ENCODE peak calls at places on chromosomes 13 and 19, in seven cellular contexts. One of them, this sample, is unnamed. For H3K27me3, the result is how much of the 10 kb centered on the place peaks cover.

GRCh38 chr13:105278797-105279425 is 1256.6 kb downstream of the EFNB2 start:
- DNase-seq in IMR-90: no peak
- DNase-seq in mesendoderm: peak
- DNase-seq in H1: peak
- DNase-seq in trophoblast cell: no peak
- DNase-seq in H9: peak
- DNase-seq in mesenchymal stem cell: peak
- DNase-seq in this sample: peak

GRCh38 chr19:4208385-4209094 is 20.8 kb upstream of the EBI3 start:
- DNase-seq in mesendoderm: peak
- DNase-seq in H9: peak
- DNase-seq in IMR-90: peak
- DNase-seq in mesenchymal stem cell: peak
- DNase-seq in H1: no peak
- DNase-seq in trophoblast cell: peak
- DNase-seq in this sample: no peak

GRCh38 chr19:18023596-18024212 is 15.7 kb downstream of the ARRDC2 start:
- DNase-seq in mesendoderm: no peak
- DNase-seq in H1: no peak
- DNase-seq in mesenchymal stem cell: peak
- DNase-seq in IMR-90: no peak
- DNase-seq in H9: no peak
- DNase-seq in trophoblast cell: no peak
- DNase-seq in this sample: no peak

GRCh38 chr13:45310341-45311138 is 30.4 kb downstream of the TPT1 start:
- DNase-seq in mesenchymal stem cell: no peak
- DNase-seq in trophoblast cell: peak
- DNase-seq in IMR-90: no peak
- DNase-seq in H1: no peak
- DNase-seq in H9: no peak
- DNase-seq in mesendoderm: no peak
- DNase-seq in this sample: no peak

GRCh38 chr13:75021151-75021550 is 460.8 kb downstream of the TBC1D4 start:
- DNase-seq in mesendoderm: no peak
- DNase-seq in H1: no peak
- DNase-seq in mesenchymal stem cell: no peak
- DNase-seq in trophoblast cell: no peak
- DNase-seq in H9: no peak
- DNase-seq in IMR-90: no peak
- DNase-seq in this sample: no peak

GRCh38 chr19:900302-901111 is 7.2 kb downstream of the RNU6-9 start:
- DNase-seq in mesenchymal stem cell: no peak
- DNase-seq in trophoblast cell: peak
- DNase-seq in mesendoderm: peak
- DNase-seq in H9: peak
- DNase-seq in H1: no peak
- DNase-seq in IMR-90: no peak
- DNase-seq in this sample: no peak

GRCh38 chr19:35249848-35250711 is 1.3 kb downstream of the LSR start:
- DNase-seq in H9: peak
- DNase-seq in mesenchymal stem cell: no peak
- DNase-seq in H1: no peak
- DNase-seq in mesendoderm: no peak
- DNase-seq in IMR-90: no peak
- DNase-seq in trophoblast cell: no peak
- DNase-seq in this sample: no peak

GRCh38 chr13:106063591-106064308 is 471.7 kb downstream of the EFNB2 start:
- DNase-seq in H9: no peak
- DNase-seq in mesendoderm: no peak
- DNase-seq in trophoblast cell: no peak
- DNase-seq in H1: no peak
- DNase-seq in mesenchymal stem cell: peak
- DNase-seq in IMR-90: peak
- DNase-seq in this sample: no peak

GRCh38 chr19:11356676-11357550 is 1.7 kb downstream of the PLPPR2 start:
- DNase-seq in H9: no peak
- DNase-seq in mesenchymal stem cell: no peak
- DNase-seq in IMR-90: no peak
- DNase-seq in H1: no peak
- DNase-seq in trophoblast cell: no peak
- DNase-seq in mesendoderm: no peak
- DNase-seq in this sample: no peak

GRCh38 chr13:30072818-30073186 is 222.4 kb upstream of the UBL3 start:
- DNase-seq in H9: no peak
- DNase-seq in H1: no peak
- DNase-seq in mesendoderm: no peak
- DNase-seq in IMR-90: no peak
- DNase-seq in mesenchymal stem cell: no peak
- DNase-seq in trophoblast cell: no peak
- DNase-seq in this sample: no peak

GRCh38 chr19:35404879-35405622 is 34.2 kb downstream of the GPR42 start:
- DNase-seq in trophoblast cell: peak
- DNase-seq in mesendoderm: peak
- DNase-seq in H1: no peak
- DNase-seq in IMR-90: peak
- DNase-seq in H9: no peak
- DNase-seq in mesenchymal stem cell: peak
- DNase-seq in this sample: peak

GRCh38 chr13:101289764-101290163 is 126.5 kb downstream of the NALCN start:
- DNase-seq in H1: peak
- DNase-seq in mesendoderm: peak
- DNase-seq in IMR-90: peak
- DNase-seq in mesenchymal stem cell: peak
- DNase-seq in trophoblast cell: peak
- DNase-seq in H9: peak
- DNase-seq in this sample: peak

GRCh38 chr13:74444161-74444571 is 310.0 kb upstream of the KLF12 start:
- DNase-seq in mesenchymal stem cell: no peak
- DNase-seq in IMR-90: no peak
- DNase-seq in H1: no peak
- DNase-seq in trophoblast cell: no peak
- DNase-seq in H9: no peak
- DNase-seq in mesendoderm: no peak
- DNase-seq in this sample: no peak

GRCh38 chr19:9406798-9407352 is 28.5 kb downstream of the ZNF266 start:
- DNase-seq in H9: no peak
- DNase-seq in trophoblast cell: peak
- DNase-seq in mesenchymal stem cell: no peak
- DNase-seq in mesendoderm: no peak
- DNase-seq in H1: peak
- DNase-seq in IMR-90: peak
- DNase-seq in this sample: no peak

GRCh38 chr13:27830010-27830409 is 37.7 kb downstream of the GSX1 start:
- DNase-seq in mesendoderm: peak
- DNase-seq in H9: peak
- DNase-seq in H1: no peak
- DNase-seq in trophoblast cell: peak
- DNase-seq in IMR-90: no peak
- DNase-seq in mesenchymal stem cell: peak
- DNase-seq in this sample: peak

GRCh38 chr19:35039881-35040456 is 1.6 kb upstream of the HPN start:
- DNase-seq in H9: peak
- DNase-seq in H1: no peak
- DNase-seq in trophoblast cell: no peak
- DNase-seq in IMR-90: no peak
- DNase-seq in mesenchymal stem cell: no peak
- DNase-seq in mesendoderm: no peak
- DNase-seq in this sample: no peak

DNA sequence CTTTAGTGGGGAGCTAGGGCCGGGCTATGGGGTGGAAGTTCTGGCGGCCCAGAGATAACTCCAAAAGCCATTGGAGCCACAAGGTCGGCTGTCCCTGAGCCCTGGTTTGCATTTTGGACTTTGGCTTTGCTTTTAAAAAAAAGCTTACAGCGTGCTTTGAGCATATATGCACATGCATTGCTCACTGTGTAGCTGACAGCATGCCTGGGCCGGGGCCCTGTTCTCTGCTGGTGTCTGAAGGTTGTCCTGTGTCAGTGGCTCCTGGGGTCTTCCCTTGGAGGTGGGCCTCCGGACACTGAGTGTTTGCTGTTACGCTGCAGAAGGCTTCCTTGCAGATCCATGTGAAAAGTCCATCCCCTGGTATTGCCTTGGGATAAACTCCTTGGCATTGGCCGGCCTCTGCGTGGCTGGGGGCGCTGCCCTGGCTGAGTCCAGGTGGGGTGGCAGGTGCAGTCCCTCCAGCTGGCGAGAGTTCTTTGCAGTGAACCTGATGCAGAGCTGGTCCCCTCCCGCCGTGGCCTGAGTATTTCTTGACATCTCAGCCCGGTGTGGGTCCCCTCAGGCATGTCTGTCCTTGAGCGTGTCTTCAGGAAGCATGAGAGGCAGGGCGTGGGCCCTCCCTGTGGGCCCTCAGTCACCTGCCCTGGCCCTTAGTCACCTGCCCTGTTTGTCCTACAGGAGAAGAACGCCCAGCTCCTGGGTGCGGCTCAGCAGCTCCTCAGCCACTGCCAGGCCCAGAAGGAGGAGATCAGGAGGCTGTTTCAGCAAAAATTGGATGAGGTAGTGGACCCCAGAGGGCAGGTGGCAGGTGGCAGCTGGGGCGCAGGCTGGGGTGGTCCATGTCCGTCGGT is 23.0 kb downstream of the PLEKHJ1 start:
- DNase-seq in trophoblast cell: peak
- DNase-seq in IMR-90: no peak
- DNase-seq in mesendoderm: no peak
- DNase-seq in H1: no peak
- DNase-seq in H9: no peak
- DNase-seq in mesenchymal stem cell: no peak
- DNase-seq in this sample: no peak
- H3K27me3 ChIP-seq in trophoblast cell: under half
- H3K27me3 ChIP-seq in IMR-90: under half
- H3K27me3 ChIP-seq in mesendoderm: under half
- H3K27me3 ChIP-seq in H1: under half
- H3K27me3 ChIP-seq in H9: under half
- H3K27me3 ChIP-seq in mesenchymal stem cell: under half
- H3K27me3 ChIP-seq in this sample: under half

GRCh38 chr13:84706004-84706710 is 823.9 kb upstream of the SLITRK1 start:
- DNase-seq in mesendoderm: no peak
- DNase-seq in H1: no peak
- DNase-seq in H9: no peak
- DNase-seq in trophoblast cell: no peak
- DNase-seq in IMR-90: no peak
- DNase-seq in mesenchymal stem cell: no peak
- DNase-seq in this sample: no peak
- H2BK120ac ChIP-seq in mesendoderm: no peak
- H2BK120ac ChIP-seq in H1: no peak
- H2BK120ac ChIP-seq in H9: no peak
- H2BK120ac ChIP-seq in trophoblast cell: no peak
- H2BK120ac ChIP-seq in IMR-90: no peak
- H2BK120ac ChIP-seq in mesenchymal stem cell: no peak
- H2BK120ac ChIP-seq in this sample: no peak

GRCh38 chr19:41913476-41914190 is 14.6 kb downstream of the ERFL start:
- DNase-seq in mesenchymal stem cell: no peak
- DNase-seq in mesendoderm: no peak
- DNase-seq in H1: no peak
- DNase-seq in H9: no peak
- DNase-seq in IMR-90: no peak
- DNase-seq in trophoblast cell: no peak
- DNase-seq in this sample: no peak
- H3K27me3 ChIP-seq in mesenchymal stem cell: half or more
- H3K27me3 ChIP-seq in mesendoderm: under half
- H3K27me3 ChIP-seq in H1: half or more
- H3K27me3 ChIP-seq in H9: half or more
- H3K27me3 ChIP-seq in IMR-90: half or more
- H3K27me3 ChIP-seq in trophoblast cell: half or more
- H3K27me3 ChIP-seq in this sample: half or more

GRCh38 chr13:22232186-22232585 is 561.3 kb downstream of the FGF9 start:
- DNase-seq in H9: no peak
- DNase-seq in mesendoderm: no peak
- DNase-seq in IMR-90: no peak
- DNase-seq in H1: no peak
- DNase-seq in trophoblast cell: no peak
- DNase-seq in mesenchymal stem cell: no peak
- DNase-seq in this sample: no peak

GRCh38 chr13:22240716-22241115 is 569.8 kb downstream of the FGF9 start:
- DNase-seq in trophoblast cell: no peak
- DNase-seq in H1: no peak
- DNase-seq in mesendoderm: no peak
- DNase-seq in mesenchymal stem cell: no peak
- DNase-seq in IMR-90: no peak
- DNase-seq in H9: no peak
- DNase-seq in this sample: no peak

GRCh38 chr13:22235950-22236290 is 565.0 kb downstream of the FGF9 start:
- DNase-seq in trophoblast cell: no peak
- DNase-seq in mesendoderm: peak
- DNase-seq in H9: peak
- DNase-seq in H1: peak
- DNase-seq in IMR-90: no peak
- DNase-seq in mesenchymal stem cell: no peak
- DNase-seq in this sample: no peak

GRCh38 chr13:22238269-22238668 is 567.4 kb downstream of the FGF9 start:
- DNase-seq in H1: no peak
- DNase-seq in trophoblast cell: no peak
- DNase-seq in IMR-90: no peak
- DNase-seq in H9: no peak
- DNase-seq in mesenchymal stem cell: no peak
- DNase-seq in mesendoderm: no peak
- DNase-seq in this sample: no peak

DNA sequence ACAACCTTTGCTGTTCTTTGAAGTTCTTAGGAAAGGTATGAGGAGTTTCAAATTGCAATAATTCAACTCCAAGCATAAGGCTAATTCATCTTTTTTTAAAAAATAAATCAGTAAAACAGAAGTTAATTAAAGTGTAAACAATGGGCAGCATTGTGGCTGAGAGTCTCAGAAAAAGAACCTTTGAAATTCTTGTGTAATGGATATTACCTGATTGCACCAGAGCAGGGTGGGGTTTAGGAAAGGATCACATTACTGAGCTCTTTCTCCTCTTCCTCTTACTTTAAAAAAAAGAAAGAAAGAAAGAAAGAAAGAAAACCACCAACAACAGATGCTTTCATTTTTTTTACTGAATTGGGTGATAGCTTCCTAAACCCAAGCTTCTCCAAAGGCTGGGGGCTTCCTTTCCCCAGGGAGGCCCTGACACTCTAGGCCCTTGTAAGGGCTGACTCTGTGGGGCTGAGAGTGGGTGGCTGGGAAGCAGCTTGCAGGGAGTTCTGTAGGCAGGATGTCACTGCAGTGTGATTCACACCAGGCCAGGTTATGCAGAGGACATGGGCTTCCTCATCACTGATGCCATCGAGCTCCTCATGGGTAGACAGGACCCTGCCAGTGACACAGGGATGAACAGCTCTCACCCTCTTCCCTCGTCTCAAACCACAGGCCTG is 564.5 kb downstream of the FGF9 start:
- DNase-seq in H1: no peak
- DNase-seq in IMR-90: peak
- DNase-seq in trophoblast cell: no peak
- DNase-seq in mesendoderm: peak
- DNase-seq in mesenchymal stem cell: no peak
- DNase-seq in H9: peak
- DNase-seq in this sample: no peak
- H2BK120ac ChIP-seq in H1: no peak
- H2BK120ac ChIP-seq in IMR-90: no peak
- H2BK120ac ChIP-seq in trophoblast cell: no peak
- H2BK120ac ChIP-seq in mesendoderm: no peak
- H2BK120ac ChIP-seq in mesenchymal stem cell: no peak
- H2BK120ac ChIP-seq in H9: no peak
- H2BK120ac ChIP-seq in this sample: no peak